ENCODE peak calls at places on chromosomes 16 and 17, in seven cellular contexts. H, T, V, W, O, C and A are unnamed samples.
A peak's percentile ranks its signal among the peaks of the same experiment; 100 is the strongest.

GRCh38 chr17:954431-955164 is 25.0 kb downstream of the NXN start:
- DNase-seq in H (peak; percentile 56), T (peak; percentile 66), V (no peak), W (no peak), O (no peak), C (no peak), A (no peak)

GRCh38 chr17:77842148-77842905 is 116.2 kb upstream of the TNRC6C start:
- DNase-seq in H (peak; percentile 69), T (no peak), V (peak; percentile 54), W (peak; percentile 82), O (no peak), C (no peak), A (no peak)

GRCh38 chr17:38465420-38466345 is 37.4 kb downstream of the ARHGAP23 start:
- DNase-seq in H (peak; percentile 51), T (peak; percentile 89), V (peak; percentile 92), W (no peak), O (no peak), C (no peak), A (no peak)

GRCh38 chr16:24419709-24420108 is 119.7 kb upstream of the RBBP6 start:
- DNase-seq in H (no peak), T (no peak), V (no peak), W (no peak), O (no peak), C (no peak), A (no peak)

GRCh38 chr16:58464047-58464915 is 35.7 kb upstream of the NDRG4 start:
- DNase-seq in H (peak; percentile 34), T (no peak), V (no peak), W (peak; percentile 22), O (peak; percentile 41), C (no peak), A (no peak)

GRCh38 chr16:84478172-84478948 is 26.1 kb downstream of the MEAK7 start:
- DNase-seq in H (peak; percentile 87), T (peak; percentile 62), V (no peak), W (no peak), O (no peak), C (no peak), A (no peak)

GRCh38 chr16:89422905-89423630 is 67.3 kb downstream of the ANKRD11 start:
- DNase-seq in H (peak; percentile 89), T (peak; percentile 45), V (no peak), W (no peak), O (no peak), C (no peak), A (no peak)

GRCh38 chr16:1626327-1626726 is 14.2 kb downstream of the CRAMP1 start:
- DNase-seq in H (no peak), T (no peak), V (no peak), W (no peak), O (no peak), C (no peak), A (no peak)

GRCh38 chr16:55501549-55502322 is 7.1 kb upstream of the LPCAT2 start:
- DNase-seq in H (no peak), T (no peak), V (no peak), W (no peak), O (no peak), C (no peak), A (no peak)

GRCh38 chr17:16676645-16677044 is 13.4 kb upstream of the CCDC144A start:
- DNase-seq in H (no peak), T (no peak), V (no peak), W (no peak), O (no peak), C (no peak), A (no peak)

GRCh38 chr17:75485688-75486087 is 29.3 kb downstream of the TMEM94 start:
- DNase-seq in H (no peak), T (no peak), V (no peak), W (no peak), O (no peak), C (no peak), A (no peak)

GRCh38 chr17:83083368-83084201 is 4.2 kb downstream of the METRNL start:
- DNase-seq in H (peak; percentile 85), T (peak; percentile 99), V (peak; percentile 89), W (no peak), O (no peak), C (no peak), A (peak; percentile 16)

GRCh38 chr17:82031303-82031884 is at the start of gene RAC3:
- DNase-seq in H (peak; percentile 33), T (no peak), V (no peak), W (peak; percentile 58), O (no peak), C (no peak), A (no peak)

GRCh38 chr17:74243013-74243755 is 29.8 kb downstream of the TTYH2 start:
- DNase-seq in H (no peak), T (no peak), V (no peak), W (no peak), O (peak; percentile 68), C (no peak), A (no peak)

GRCh38 chr17:55453836-55454557 is 32.4 kb upstream of the MMD start:
- DNase-seq in H (no peak), T (no peak), V (no peak), W (no peak), O (no peak), C (no peak), A (no peak)

GRCh38 chr17:79249945-79250521 is 175.4 kb downstream of the ENGASE start:
- DNase-seq in H (no peak), T (no peak), V (no peak), W (no peak), O (no peak), C (no peak), A (no peak)

GRCh38 chr17:18043491-18043890 is 4.3 kb downstream of the GID4 start:
- DNase-seq in H (peak; percentile 17), T (no peak), V (no peak), W (no peak), O (no peak), C (no peak), A (no peak)

GRCh38 chr16:25747160-25747758 is 55.5 kb downstream of the HS3ST4 start:
- DNase-seq in H (no peak), T (no peak), V (no peak), W (no peak), O (no peak), C (no peak), A (no peak)